ENCODE peak calls at places on chromosome 18, in four cellular contexts. One of them, this sample, is unnamed.

GRCh38 chr18:35479911-35480586 is 17.7 kb downstream of the INO80C start:
- DNase-seq in left lung: no peak
- DNase-seq in pancreas: no peak
- DNase-seq in cardiac muscle cell: no peak
- DNase-seq in this sample: no peak

GRCh38 chr18:80070825-80071224 is 36.6 kb downstream of the RBFA start:
- DNase-seq in left lung: no peak
- DNase-seq in pancreas: no peak
- DNase-seq in cardiac muscle cell: no peak
- DNase-seq in this sample: no peak

GRCh38 chr18:37563810-37564511 is 1.6 kb downstream of the CELF4 start:
- DNase-seq in left lung: no peak
- DNase-seq in pancreas: no peak
- DNase-seq in cardiac muscle cell: no peak
- DNase-seq in this sample: no peak

GRCh38 chr18:70289351-70290330 is 796 bp downstream of the SOCS6 start:
- DNase-seq in left lung: peak; percentile 85
- DNase-seq in pancreas: peak; percentile 39
- DNase-seq in cardiac muscle cell: peak; percentile 42
- DNase-seq in this sample: peak; percentile 44

GRCh38 chr18:12460874-12461273 is 53.1 kb downstream of the PRELID3A start:
- DNase-seq in left lung: no peak
- DNase-seq in pancreas: no peak
- DNase-seq in cardiac muscle cell: peak; percentile 81
- DNase-seq in this sample: peak; percentile 21

GRCh38 chr18:26778054-26778393 is 87.5 kb downstream of the AQP4 start:
- DNase-seq in left lung: no peak
- DNase-seq in pancreas: no peak
- DNase-seq in cardiac muscle cell: no peak
- DNase-seq in this sample: no peak

GRCh38 chr18:34709631-34710429 is at the start of gene DTNA:
- DNase-seq in left lung: no peak
- DNase-seq in pancreas: no peak
- DNase-seq in cardiac muscle cell: peak; percentile 95
- DNase-seq in this sample: no peak

GRCh38 chr18:44917184-44917864 is 236.6 kb downstream of the SETBP1 start:
- DNase-seq in left lung: no peak
- DNase-seq in pancreas: no peak
- DNase-seq in cardiac muscle cell: no peak
- DNase-seq in this sample: no peak

GRCh38 chr18:78242307-78242643 is 737.3 kb upstream of the SALL3 start:
- DNase-seq in left lung: no peak
- DNase-seq in pancreas: no peak
- DNase-seq in cardiac muscle cell: peak; percentile 67
- DNase-seq in this sample: no peak

GRCh38 chr18:24600076-24600654 is 139.7 kb downstream of the HRH4 start:
- DNase-seq in left lung: no peak
- DNase-seq in pancreas: peak; percentile 12
- DNase-seq in cardiac muscle cell: peak; percentile 76
- DNase-seq in this sample: no peak

GRCh38 chr18:24118750-24119577 is 19.9 kb upstream of the CABYR start:
- DNase-seq in left lung: no peak
- DNase-seq in pancreas: peak; percentile 85
- DNase-seq in cardiac muscle cell: peak; percentile 82
- DNase-seq in this sample: peak; percentile 69

GRCh38 chr18:331231-331771 is 63.5 kb upstream of the THOC1 start:
- DNase-seq in left lung: no peak
- DNase-seq in pancreas: no peak
- DNase-seq in cardiac muscle cell: peak; percentile 42
- DNase-seq in this sample: no peak

GRCh38 chr18:35572644-35573043 is 8.9 kb upstream of the GALNT1 start:
- DNase-seq in left lung: no peak
- DNase-seq in pancreas: no peak
- DNase-seq in cardiac muscle cell: no peak
- DNase-seq in this sample: no peak

GRCh38 chr18:2376707-2377106 is 194.6 kb downstream of the METTL4 start:
- DNase-seq in left lung: no peak
- DNase-seq in pancreas: no peak
- DNase-seq in cardiac muscle cell: no peak
- DNase-seq in this sample: no peak

GRCh38 chr18:12645264-12645663 is 12.6 kb downstream of the SPIRE1 start:
- DNase-seq in left lung: no peak
- DNase-seq in pancreas: no peak
- DNase-seq in cardiac muscle cell: no peak
- DNase-seq in this sample: no peak

GRCh38 chr18:78192044-78192443 is 787.6 kb upstream of the SALL3 start:
- DNase-seq in left lung: no peak
- DNase-seq in pancreas: peak; percentile 44
- DNase-seq in cardiac muscle cell: no peak
- DNase-seq in this sample: peak; percentile 29

GRCh38 chr18:58135170-58135569 is 91.1 kb downstream of the NEDD4L start:
- DNase-seq in left lung: no peak
- DNase-seq in pancreas: no peak
- DNase-seq in cardiac muscle cell: peak; percentile 62
- DNase-seq in this sample: no peak

GRCh38 chr18:27057459-27058302 is 127.4 kb downstream of the CHST9 start:
- DNase-seq in left lung: no peak
- DNase-seq in pancreas: no peak
- DNase-seq in cardiac muscle cell: no peak
- DNase-seq in this sample: peak; percentile 29

GRCh38 chr18:770583-770961 is 41.5 kb downstream of the YES1 start:
- DNase-seq in left lung: no peak
- DNase-seq in pancreas: no peak
- DNase-seq in cardiac muscle cell: no peak
- DNase-seq in this sample: no peak

GRCh38 chr18:34330308-34330707 is 105.6 kb upstream of the NOL4 start:
- DNase-seq in left lung: no peak
- DNase-seq in pancreas: no peak
- DNase-seq in cardiac muscle cell: no peak
- DNase-seq in this sample: no peak

GRCh38 chr18:23135679-23136325 is 517 bp downstream of the CABLES1 start:
- DNase-seq in left lung: peak; percentile 88
- DNase-seq in pancreas: peak; percentile 53
- DNase-seq in cardiac muscle cell: peak; percentile 54
- DNase-seq in this sample: peak; percentile 41

GRCh38 chr18:13394794-13395193 is 176.2 kb downstream of the LDLRAD4 start:
- DNase-seq in left lung: no peak
- DNase-seq in pancreas: no peak
- DNase-seq in cardiac muscle cell: no peak
- DNase-seq in this sample: no peak

GRCh38 chr18:44723366-44723765 is 42.7 kb downstream of the SETBP1 start:
- DNase-seq in left lung: no peak
- DNase-seq in pancreas: no peak
- DNase-seq in cardiac muscle cell: no peak
- DNase-seq in this sample: no peak

GRCh38 chr18:79566841-79567370 is 112.7 kb upstream of the CTDP1 start:
- DNase-seq in left lung: peak; percentile 47
- DNase-seq in pancreas: no peak
- DNase-seq in cardiac muscle cell: no peak
- DNase-seq in this sample: no peak

GRCh38 chr18:66461344-66461743 is 142.5 kb downstream of the CDH19 start:
- DNase-seq in left lung: no peak
- DNase-seq in pancreas: no peak
- DNase-seq in cardiac muscle cell: no peak
- DNase-seq in this sample: no peak

GRCh38 chr18:70671889-70672551 is 383.2 kb downstream of the SOCS6 start:
- DNase-seq in left lung: no peak
- DNase-seq in pancreas: no peak
- DNase-seq in cardiac muscle cell: no peak
- DNase-seq in this sample: no peak

GRCh38 chr18:79786304-79786703 is 11.4 kb upstream of the KCNG2 start:
- DNase-seq in left lung: no peak
- DNase-seq in pancreas: no peak
- DNase-seq in cardiac muscle cell: no peak
- DNase-seq in this sample: no peak

GRCh38 chr18:58345064-58345463 is 283.8 kb downstream of the ALPK2 start:
- DNase-seq in left lung: no peak
- DNase-seq in pancreas: no peak
- DNase-seq in cardiac muscle cell: no peak
- DNase-seq in this sample: no peak

GRCh38 chr18:52869942-52870907 is 530.2 kb downstream of the DCC start:
- DNase-seq in left lung: no peak
- DNase-seq in pancreas: peak; percentile 13
- DNase-seq in cardiac muscle cell: no peak
- DNase-seq in this sample: peak; percentile 17
- TF ChIP-seq CTCF in left lung: no peak
- TF ChIP-seq CTCF in pancreas: no peak
- TF ChIP-seq CTCF in cardiac muscle cell: no peak
- TF ChIP-seq CTCF in this sample: no peak

DNA sequence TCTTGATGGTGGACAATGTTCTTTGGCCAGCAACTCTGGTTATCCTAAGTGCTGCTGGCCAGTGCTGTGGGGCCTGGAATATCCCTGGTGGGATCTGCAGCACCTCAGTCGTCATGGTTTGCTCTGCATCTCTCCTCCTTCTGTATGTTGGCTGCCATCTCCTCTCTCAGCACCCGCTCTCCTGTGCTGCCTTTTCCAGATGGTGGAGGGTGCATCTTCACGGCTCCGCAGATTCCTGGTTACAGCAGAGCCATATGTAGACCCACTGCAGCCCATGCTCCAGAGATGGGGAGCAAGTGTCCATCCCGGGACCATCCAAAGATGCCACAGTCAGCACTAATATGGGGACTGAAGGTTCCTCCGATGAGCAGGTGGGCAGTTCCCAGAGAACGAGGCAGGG is 90.0 kb downstream of the VAPA start:
- DNase-seq in left lung: no peak
- DNase-seq in pancreas: no peak
- DNase-seq in cardiac muscle cell: no peak
- DNase-seq in this sample: no peak
- H3K4me1 ChIP-seq in left lung: no peaks in the 10 kb centered on the region
- H3K4me1 ChIP-seq in pancreas: peaks cover 9% of the 10 kb centered on the region
- H3K4me1 ChIP-seq in cardiac muscle cell: no peaks in the 10 kb centered on the region
- H3K4me1 ChIP-seq in this sample: peaks cover 3% of the 10 kb centered on the region

DNA sequence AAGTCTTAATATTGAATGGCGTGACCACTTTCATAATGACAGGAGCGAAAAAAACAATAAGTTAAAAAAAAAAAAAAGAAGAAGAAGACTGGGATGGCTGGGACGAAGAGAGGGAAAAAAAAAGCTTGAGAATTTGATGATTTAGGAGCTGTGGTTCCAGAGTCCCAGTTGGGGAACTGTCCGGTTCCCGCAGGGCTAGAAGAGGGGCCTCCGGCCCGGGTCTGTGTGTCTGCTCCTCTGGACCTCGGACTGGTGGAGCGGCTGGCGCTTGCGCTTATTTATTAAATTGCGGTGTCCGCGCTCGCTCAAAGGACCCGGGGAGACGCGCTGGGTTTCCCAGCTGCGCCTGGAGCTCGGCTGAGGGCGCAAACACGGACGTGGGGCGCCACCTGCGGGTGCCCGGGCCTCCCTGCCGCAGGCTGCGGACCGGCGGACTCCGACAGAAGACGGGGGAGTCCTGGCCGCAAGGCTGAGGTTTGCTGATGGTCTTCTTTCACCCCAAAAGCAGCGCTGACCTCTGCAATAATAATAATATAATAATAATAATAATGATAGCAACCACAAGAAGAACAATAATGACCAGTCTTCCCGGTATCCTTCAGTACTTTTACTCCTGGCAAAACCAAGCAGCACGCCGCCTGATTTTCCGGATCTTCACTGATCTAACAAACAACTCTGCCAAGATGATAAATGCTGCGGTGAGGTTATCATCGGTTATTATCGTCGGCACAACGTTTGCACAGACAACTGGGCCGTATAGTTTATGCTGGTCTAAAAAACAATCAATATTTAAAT is at the start of gene CBLN2:
- DNase-seq in left lung: peak; percentile 85
- DNase-seq in pancreas: peak; percentile 49
- DNase-seq in cardiac muscle cell: peak; percentile 79
- DNase-seq in this sample: peak; percentile 22
- TF ChIP-seq CTCF in left lung: peak; percentile 38
- TF ChIP-seq CTCF in pancreas: peak; percentile 51
- TF ChIP-seq CTCF in cardiac muscle cell: peak; percentile 85
- TF ChIP-seq CTCF in this sample: peak; percentile 25

GRCh38 chr18:46220116-46220515 is 115.9 kb downstream of the HAUS1 start:
- DNase-seq in left lung: no peak
- DNase-seq in pancreas: no peak
- DNase-seq in cardiac muscle cell: peak; percentile 30
- DNase-seq in this sample: no peak
- H3K4me1 ChIP-seq in left lung: peaks cover 7% of the 10 kb centered on the region
- H3K4me1 ChIP-seq in pancreas: no peaks in the 10 kb centered on the region
- H3K4me1 ChIP-seq in cardiac muscle cell: peaks cover 39% of the 10 kb centered on the region
- H3K4me1 ChIP-seq in this sample: peaks cover 3% of the 10 kb centered on the region

GRCh38 chr18:10852610-10853303 is 296.6 kb downstream of the PIEZO2 start:
- DNase-seq in left lung: no peak
- DNase-seq in pancreas: no peak
- DNase-seq in cardiac muscle cell: no peak
- DNase-seq in this sample: no peak

GRCh38 chr18:10851824-10852225 is 297.5 kb downstream of the PIEZO2 start:
- DNase-seq in left lung: no peak
- DNase-seq in pancreas: no peak
- DNase-seq in cardiac muscle cell: peak; percentile 85
- DNase-seq in this sample: no peak

GRCh38 chr18:10858477-10858876 is 290.9 kb downstream of the PIEZO2 start:
- DNase-seq in left lung: no peak
- DNase-seq in pancreas: no peak
- DNase-seq in cardiac muscle cell: no peak
- DNase-seq in this sample: no peak

GRCh38 chr18:10860382-10860781 is 289.0 kb downstream of the PIEZO2 start:
- DNase-seq in left lung: no peak
- DNase-seq in pancreas: no peak
- DNase-seq in cardiac muscle cell: no peak
- DNase-seq in this sample: no peak

DNA sequence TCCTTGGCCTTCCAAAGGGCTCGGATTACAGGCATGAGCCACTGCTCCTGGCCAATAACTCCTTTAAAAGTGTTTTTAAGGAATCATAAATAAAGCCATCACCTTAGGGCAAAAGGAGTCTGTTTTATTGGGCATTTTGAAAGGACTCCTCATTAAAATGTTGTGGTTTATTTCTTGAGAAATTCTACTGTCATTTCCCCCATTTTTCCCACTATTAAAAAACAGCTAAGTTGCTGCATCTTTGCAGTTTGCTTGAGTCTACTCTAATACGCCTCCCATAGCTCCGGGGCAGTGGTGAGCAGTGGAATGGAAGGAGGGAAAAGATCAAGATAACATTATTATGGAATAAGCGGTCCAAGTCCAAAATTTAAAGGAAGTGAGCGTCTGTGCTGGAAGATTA is 293.2 kb downstream of the PIEZO2 start:
- DNase-seq in left lung: no peak
- DNase-seq in pancreas: no peak
- DNase-seq in cardiac muscle cell: no peak
- DNase-seq in this sample: no peak
- TF ChIP-seq CTCF in left lung: no peak
- TF ChIP-seq CTCF in pancreas: no peak
- TF ChIP-seq CTCF in cardiac muscle cell: no peak
- TF ChIP-seq CTCF in this sample: no peak

GRCh38 chr18:62586148-62586774 is 63.4 kb downstream of the ZCCHC2 start:
- DNase-seq in left lung: peak; percentile 87
- DNase-seq in pancreas: peak; percentile 65
- DNase-seq in cardiac muscle cell: peak; percentile 85
- DNase-seq in this sample: peak; percentile 75
- H3K4me1 ChIP-seq in left lung: peaks cover 6% of the 10 kb centered on the region
- H3K4me1 ChIP-seq in pancreas: no peaks in the 10 kb centered on the region
- H3K4me1 ChIP-seq in cardiac muscle cell: no peaks in the 10 kb centered on the region
- H3K4me1 ChIP-seq in this sample: peaks cover 10% of the 10 kb centered on the region

GRCh38 chr18:39795350-39795749 is 2159.7 kb upstream of the PIK3C3 start:
- DNase-seq in left lung: no peak
- DNase-seq in pancreas: no peak
- DNase-seq in cardiac muscle cell: no peak
- DNase-seq in this sample: no peak
- TF ChIP-seq CTCF in left lung: no peak
- TF ChIP-seq CTCF in pancreas: no peak
- TF ChIP-seq CTCF in cardiac muscle cell: peak; percentile 12
- TF ChIP-seq CTCF in this sample: no peak

GRCh38 chr18:77062518-77063003 is 70.0 kb downstream of the MBP start:
- DNase-seq in left lung: no peak
- DNase-seq in pancreas: no peak
- DNase-seq in cardiac muscle cell: peak; percentile 95
- DNase-seq in this sample: no peak
- H3K4me1 ChIP-seq in left lung: peaks cover 16% of the 10 kb centered on the region
- H3K4me1 ChIP-seq in pancreas: peaks cover 8% of the 10 kb centered on the region
- H3K4me1 ChIP-seq in cardiac muscle cell: no peaks in the 10 kb centered on the region
- H3K4me1 ChIP-seq in this sample: peaks cover 24% of the 10 kb centered on the region

This sample was measured in heart left ventricle.